ENCODE peak calls at places on chromosomes 1 and 21, in ten cellular contexts. M, Y, T, P, Z, U, F, I, H and J are unnamed samples.
A peak's percentile ranks its signal among the peaks of the same experiment; 100 is the strongest.

GRCh38 chr21:15682977-15683376 is 46.8 kb upstream of the USP25 start:
- DNase-seq in M (no peak), Y (no peak), T (peak; percentile 40), P (no peak), Z (no peak), U (peak; percentile 61), F (no peak), I (no peak), H (no peak), J (no peak)

GRCh38 chr1:39182804-39183203 is 21.7 kb upstream of the MACF1 start:
- DNase-seq in M (no peak), Y (no peak), T (no peak), P (no peak), Z (no peak), U (no peak), F (no peak), I (no peak), H (no peak), J (no peak)

GRCh38 chr1:224894915-224895314 is 34.6 kb upstream of the DNAH14 start:
- DNase-seq in M (no peak), Y (no peak), T (peak; percentile 46), P (no peak), Z (peak; percentile 7), U (peak; percentile 38), F (no peak), I (no peak), H (no peak), J (no peak)

GRCh38 chr1:40980453-40981121 is 1.1 kb downstream of the CTPS1 start:
- DNase-seq in M (no peak), Y (peak; percentile 67), T (peak; percentile 50), P (peak; percentile 39), Z (peak; percentile 40), U (peak; percentile 35), F (peak; percentile 39), I (no peak), H (no peak), J (no peak)

GRCh38 chr21:31872452-31873274 is at the start of gene HUNK:
- DNase-seq in M (no peak), Y (peak; percentile 73), T (no peak), P (peak; percentile 42), Z (peak; percentile 49), U (peak; percentile 37), F (peak; percentile 81), I (peak; percentile 80), H (peak; percentile 24), J (peak; percentile 86)

GRCh38 chr1:6309550-6309949 is 48.7 kb upstream of the GPR153 start:
- DNase-seq in M (no peak), Y (no peak), T (no peak), P (no peak), Z (no peak), U (no peak), F (no peak), I (no peak), H (no peak), J (no peak)

GRCh38 chr1:30754684-30755171 is 2.8 kb downstream of the LAPTM5 start:
- DNase-seq in M (no peak), Y (no peak), T (no peak), P (no peak), Z (peak; percentile 67), U (no peak), F (no peak), I (no peak), H (no peak), J (no peak)

GRCh38 chr1:25695991-25696330 is 79.4 kb downstream of the MAN1C1 start:
- DNase-seq in M (peak; percentile 52), Y (no peak), T (peak; percentile 77), P (no peak), Z (no peak), U (peak; percentile 99), F (no peak), I (no peak), H (no peak), J (no peak)

GRCh38 chr1:90850925-90851710 is 134.0 kb upstream of the BARHL2 start:
- DNase-seq in M (no peak), Y (peak; percentile 79), T (peak; percentile 69), P (peak; percentile 55), Z (peak; percentile 92), U (peak; percentile 66), F (peak; percentile 80), I (peak; percentile 70), H (peak; percentile 85), J (peak; percentile 87)

GRCh38 chr1:199015799-199016198 is 377.0 kb downstream of the PTPRC start:
- DNase-seq in M (no peak), Y (no peak), T (no peak), P (no peak), Z (no peak), U (no peak), F (no peak), I (no peak), H (no peak), J (no peak)

GRCh38 chr1:152520561-152521090 is 6.3 kb downstream of the CRCT1 start:
- DNase-seq in M (no peak), Y (no peak), T (no peak), P (no peak), Z (no peak), U (no peak), F (no peak), I (no peak), H (no peak), J (no peak)

GRCh38 chr21:43321111-43321510 is 105.8 kb downstream of the SIK1 start:
- DNase-seq in M (no peak), Y (no peak), T (no peak), P (no peak), Z (no peak), U (no peak), F (no peak), I (no peak), H (no peak), J (no peak)

GRCh38 chr1:209076688-209077087 is 506.8 kb upstream of the CAMK1G start:
- DNase-seq in M (no peak), Y (no peak), T (no peak), P (no peak), Z (peak; percentile 41), U (peak; percentile 12), F (no peak), I (no peak), H (no peak), J (no peak)

GRCh38 chr1:178536844-178537371 is 24.0 kb downstream of the TEX35 start:
- DNase-seq in M (peak; percentile 43), Y (peak; percentile 55), T (peak; percentile 98), P (peak; percentile 76), Z (no peak), U (peak; percentile 99), F (no peak), I (no peak), H (peak; percentile 71), J (no peak)

DNA sequence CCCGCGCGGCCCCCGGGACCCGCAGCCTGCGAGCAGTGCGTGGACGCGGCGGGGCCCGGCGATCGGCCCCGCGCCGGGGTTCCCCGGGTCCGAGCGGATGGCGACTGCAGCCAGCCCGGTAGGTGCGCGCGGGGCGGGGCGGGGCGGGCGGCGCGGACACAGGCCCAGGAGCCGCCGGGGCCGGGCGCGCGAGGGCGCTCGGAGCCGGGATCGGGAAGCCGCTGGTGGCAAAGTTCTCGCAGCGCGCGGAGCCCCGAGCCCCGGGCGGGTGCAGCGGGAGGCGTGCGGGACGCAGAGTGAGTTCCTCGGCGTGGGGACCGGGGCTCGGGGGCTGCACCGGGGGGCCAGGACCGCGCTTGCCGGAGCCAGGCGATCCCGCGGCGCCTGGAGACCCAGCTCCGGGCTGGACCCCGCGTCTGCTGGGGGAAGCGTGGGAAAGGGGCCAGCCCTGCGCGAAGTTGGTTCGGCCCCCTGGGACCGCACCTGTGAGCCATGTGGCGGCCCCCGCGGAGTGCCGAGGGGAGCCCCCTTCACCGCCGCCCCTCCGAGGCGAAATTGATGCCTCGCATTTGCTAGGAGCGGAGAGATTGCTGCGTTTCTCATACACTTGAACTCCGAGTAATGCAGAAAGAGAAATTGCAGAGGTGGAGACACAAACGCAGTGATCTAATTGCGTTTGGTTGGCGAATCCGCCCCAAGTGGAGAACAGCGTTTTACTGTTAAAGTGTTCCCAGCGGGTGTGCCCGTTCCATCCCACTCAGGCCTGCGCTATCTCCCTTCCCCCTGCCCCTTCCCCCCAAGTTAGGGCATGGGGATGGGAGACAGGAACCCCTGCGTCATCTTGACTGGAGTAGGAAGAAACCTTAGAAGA is 228.9 kb upstream of the TMEM51 start:
- DNase-seq in M (no peak), Y (no peak), T (no peak), P (peak; percentile 20), Z (peak; percentile 52), U (peak; percentile 54), F (peak; percentile 62), I (no peak), H (peak; percentile 63), J (no peak)
- TF ChIP-seq CTCF in M (no peak), Y (no peak), T (no peak), P (no peak), Z (no peak), U (no peak), F (no peak), I (no peak), H (no peak), J (no peak)

DNA sequence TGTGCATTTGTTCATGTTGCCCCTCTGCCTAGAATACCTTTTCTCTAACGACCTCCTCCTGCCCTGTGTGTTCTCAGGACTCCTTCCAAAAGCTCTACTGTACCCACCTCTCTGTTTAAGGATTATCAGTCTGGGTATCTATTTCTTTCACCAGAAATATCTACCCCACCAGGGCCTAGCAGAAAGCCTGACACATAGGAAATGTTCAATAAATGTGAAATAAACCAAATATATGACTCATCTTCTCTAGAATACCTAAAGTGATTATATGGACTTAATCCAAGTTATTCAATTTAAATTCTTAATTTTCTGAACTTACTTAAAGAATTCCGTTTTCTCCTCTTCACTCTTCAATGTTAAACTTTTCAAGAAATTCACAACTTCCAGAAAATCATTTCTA is 27.1 kb downstream of the SCYL3 start:
- DNase-seq in M (no peak), Y (no peak), T (no peak), P (no peak), Z (no peak), U (no peak), F (no peak), I (no peak), H (no peak), J (no peak)
- TF ChIP-seq CTCF in M (no peak), Y (no peak), T (no peak), P (no peak), Z (no peak), U (no peak), F (no peak), I (no peak), H (no peak), J (no peak)

DNA sequence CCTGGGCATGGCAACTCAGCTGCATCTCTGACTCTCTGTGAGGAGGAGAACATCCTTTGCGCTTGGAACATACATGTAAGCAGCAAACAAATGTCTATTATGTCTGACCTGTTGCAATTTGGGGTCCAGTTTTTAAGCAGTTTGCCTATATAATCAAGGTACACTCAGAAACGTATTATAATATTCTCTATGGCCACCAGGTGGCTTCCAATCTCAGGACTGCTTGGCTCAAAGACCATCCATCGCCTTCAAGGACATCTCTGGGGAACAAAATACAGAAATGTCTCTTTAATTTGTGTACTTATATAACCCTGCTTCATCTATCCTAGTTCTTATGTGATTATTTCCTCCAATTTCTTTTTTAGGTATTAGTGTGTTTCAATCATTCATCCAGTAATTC is 227.2 kb downstream of the OLFM3 start:
- DNase-seq in M (no peak), Y (no peak), T (no peak), P (no peak), Z (no peak), U (no peak), F (no peak), I (no peak), H (no peak), J (no peak)
- TF ChIP-seq CTCF in M (peak; percentile 55), Y (no peak), T (peak; percentile 79), P (no peak), Z (no peak), U (peak; percentile 20), F (peak; percentile 56), I (peak; percentile 56), H (no peak), J (peak; percentile 70)

GRCh38 chr1:228354390-228355320 is 52.0 kb downstream of the TRIM11 start:
- DNase-seq in M (no peak), Y (no peak), T (no peak), P (no peak), Z (no peak), U (no peak), F (no peak), I (no peak), H (no peak), J (no peak)
- TF ChIP-seq CTCF in M (no peak), Y (no peak), T (no peak), P (no peak), Z (no peak), U (no peak), F (no peak), I (no peak), H (no peak), J (no peak)